ENCODE peak calls at places on chromosomes 16 and 17, in eight cellular contexts. J is neural crest cell, Y is heart right ventricle, M is endothelial cell, C is vagina, P is HepG2, L is spleen, H is transverse colon. F is an unnamed sample.

GRCh38 chr16:29899516-29900101 is at the start of gene SEZ6L2:
- DNase-seq in J (peak; percentile 86), Y (peak; percentile 70), M (peak; percentile 84), C (no peak), P (peak; percentile 94), L (no peak), H (peak; percentile 86), F (no peak)

GRCh38 chr16:51137097-51137496 is 14.0 kb downstream of the SALL1 start:
- DNase-seq in J (no peak), Y (no peak), M (no peak), C (no peak), P (no peak), L (no peak), H (no peak), F (no peak)

GRCh38 chr17:56392274-56392673 is 201.2 kb upstream of the NOG start:
- DNase-seq in J (no peak), Y (no peak), M (no peak), C (no peak), P (no peak), L (no peak), H (no peak), F (no peak)

GRCh38 chr17:73841431-73842060 is 197.3 kb upstream of the SDK2 start:
- DNase-seq in J (no peak), Y (no peak), M (peak; percentile 43), C (no peak), P (peak; percentile 31), L (no peak), H (peak; percentile 14), F (no peak)

GRCh38 chr16:86396918-86397317 is 113.4 kb upstream of the FOXF1 start:
- DNase-seq in J (no peak), Y (no peak), M (no peak), C (no peak), P (no peak), L (no peak), H (peak; percentile 53), F (no peak)

GRCh38 chr17:37162800-37163199 is 213.0 kb upstream of the C17orf78 start:
- DNase-seq in J (no peak), Y (no peak), M (no peak), C (no peak), P (no peak), L (no peak), H (no peak), F (no peak)

GRCh38 chr17:64984181-64984580 is 64.9 kb upstream of the LRRC37A3 start:
- DNase-seq in J (no peak), Y (no peak), M (no peak), C (peak; percentile 25), P (no peak), L (no peak), H (no peak), F (no peak)

GRCh38 chr16:24729967-24730815 is 740 bp downstream of the TNRC6A start:
- DNase-seq in J (peak; percentile 39), Y (peak; percentile 16), M (peak; percentile 30), C (no peak), P (no peak), L (no peak), H (peak; percentile 43), F (no peak)

GRCh38 chr17:81111066-81111465 is 54.2 kb upstream of the PVALEF start:
- DNase-seq in J (no peak), Y (no peak), M (no peak), C (no peak), P (no peak), L (no peak), H (no peak), F (no peak)

GRCh38 chr16:24045641-24046040 is 209.9 kb downstream of the PRKCB start:
- DNase-seq in J (peak; percentile 19), Y (no peak), M (peak; percentile 47), C (no peak), P (no peak), L (no peak), H (no peak), F (no peak)

GRCh38 chr17:79443026-79443425 is 167.8 kb downstream of the RBFOX3 start:
- DNase-seq in J (no peak), Y (no peak), M (no peak), C (no peak), P (no peak), L (no peak), H (no peak), F (no peak)

GRCh38 chr16:82653550-82654511 is 27.1 kb downstream of the CDH13 start:
- DNase-seq in J (no peak), Y (no peak), M (no peak), C (no peak), P (peak; percentile 19), L (no peak), H (no peak), F (no peak)

GRCh38 chr17:62740066-62740465 is 68.0 kb downstream of the MARCHF10 start:
- DNase-seq in J (no peak), Y (peak; percentile 17), M (no peak), C (no peak), P (no peak), L (no peak), H (no peak), F (no peak)

GRCh38 chr17:10126554-10127493 is 71.6 kb downstream of the GAS7 start:
- DNase-seq in J (no peak), Y (no peak), M (no peak), C (no peak), P (no peak), L (no peak), H (no peak), F (no peak)

GRCh38 chr17:7982666-7983065 is 19.7 kb upstream of the GUCY2D start:
- DNase-seq in J (no peak), Y (no peak), M (no peak), C (no peak), P (no peak), L (no peak), H (no peak), F (no peak)

GRCh38 chr17:78748048-78748729 is 33.9 kb downstream of the CYTH1 start:
- DNase-seq in J (no peak), Y (no peak), M (no peak), C (no peak), P (peak; percentile 90), L (no peak), H (peak; percentile 46), F (no peak)

GRCh38 chr17:13407381-13407780 is 194.3 kb downstream of the HS3ST3A1 start:
- DNase-seq in J (no peak), Y (no peak), M (no peak), C (no peak), P (no peak), L (no peak), H (no peak), F (no peak)

GRCh38 chr16:901715-902601 is 68.8 kb downstream of the LMF1 start:
- DNase-seq in J (no peak), Y (no peak), M (no peak), C (no peak), P (no peak), L (no peak), H (no peak), F (peak; percentile 86)

GRCh38 chr17:40560592-40561293 is 4.5 kb downstream of the CCR7 start:
- DNase-seq in J (no peak), Y (no peak), M (no peak), C (peak; percentile 87), P (no peak), L (peak; percentile 82), H (no peak), F (no peak)

GRCh38 chr17:68594552-68594951 is 6.6 kb downstream of the FAM20A start:
- DNase-seq in J (no peak), Y (no peak), M (no peak), C (no peak), P (no peak), L (no peak), H (no peak), F (no peak)

GRCh38 chr17:68591583-68591982 is 9.6 kb downstream of the FAM20A start:
- DNase-seq in J (no peak), Y (peak; percentile 29), M (no peak), C (no peak), P (no peak), L (no peak), H (no peak), F (no peak)

GRCh38 chr17:68593331-68593710 is 7.8 kb downstream of the FAM20A start:
- DNase-seq in J (no peak), Y (no peak), M (no peak), C (no peak), P (no peak), L (no peak), H (no peak), F (no peak)

GRCh38 chr17:68592004-68592403 is 9.2 kb downstream of the FAM20A start:
- DNase-seq in J (no peak), Y (no peak), M (no peak), C (no peak), P (no peak), L (no peak), H (no peak), F (no peak)

GRCh38 chr17:68592667-68593330 is 8.4 kb downstream of the FAM20A start:
- DNase-seq in J (no peak), Y (no peak), M (no peak), C (no peak), P (no peak), L (no peak), H (no peak), F (no peak)
- TF ChIP-seq CTCF in J (no peak), Y (no peak), M (no peak), C (no peak), P (no peak), L (no peak), H (no peak), F (no peak)

GRCh38 chr17:35117984-35118383 is 1.7 kb downstream of the RAD51D start:
- DNase-seq in J (no peak), Y (no peak), M (no peak), C (no peak), P (peak; percentile 19), L (no peak), H (no peak), F (no peak)
- TF ChIP-seq CTCF in J (no peak), Y (no peak), M (no peak), C (no peak), P (peak; percentile 50), L (peak; percentile 15), H (no peak), F (peak; percentile 61)

GRCh38 chr16:66830422-66831404 is at the start of gene NAE1:
- DNase-seq in J (peak; percentile 94), Y (peak; percentile 80), M (peak; percentile 97), C (peak; percentile 69), P (peak; percentile 81), L (peak; percentile 97), H (peak; percentile 90), F (no peak)
- TF ChIP-seq CTCF in J (peak; percentile 98), Y (peak; percentile 99), M (peak; percentile 88), C (peak; percentile 85), P (peak; percentile 99), L (peak; percentile 99), H (peak; percentile 99), F (peak; percentile 98)

GRCh38 chr17:59669944-59670343 is 37.3 kb downstream of the PTRH2 start:
- DNase-seq in J (no peak), Y (no peak), M (no peak), C (no peak), P (no peak), L (no peak), H (no peak), F (no peak)

GRCh38 chr17:59669411-59669810 is 37.8 kb downstream of the PTRH2 start:
- DNase-seq in J (no peak), Y (no peak), M (no peak), C (no peak), P (no peak), L (no peak), H (no peak), F (no peak)

GRCh38 chr17:59666235-59666634 is 41.0 kb downstream of the PTRH2 start:
- DNase-seq in J (no peak), Y (no peak), M (no peak), C (no peak), P (no peak), L (no peak), H (peak; percentile 42), F (no peak)

GRCh38 chr17:59671386-59671785 is 35.8 kb downstream of the PTRH2 start:
- DNase-seq in J (no peak), Y (no peak), M (no peak), C (no peak), P (no peak), L (no peak), H (no peak), F (no peak)

GRCh38 chr17:59668816-59669215 is 38.4 kb downstream of the PTRH2 start:
- DNase-seq in J (no peak), Y (no peak), M (no peak), C (no peak), P (no peak), L (no peak), H (no peak), F (no peak)
- TF ChIP-seq CTCF in J (no peak), Y (no peak), M (no peak), C (no peak), P (no peak), L (no peak), H (no peak), F (no peak)

F was measured in chondrocyte.